ENCODE peak calls at places on chromosomes 11 and 22, in nine cellular contexts. C is A549; H is kidney epithelial cell; R is CD8-positive, alpha-beta T cell; O is fibroblast of lung; U is heart right ventricle; L is upper lobe of right lung; E is fibroblast of the aortic adventitia; W is pancreas. M is an unnamed sample.

GRCh38 chr11:114166897-114167323 is 107.4 kb downstream of the ZBTB16 start:
- DNase-seq in C (no peak), H (peak), R (no peak), O (peak), U (no peak), L (no peak), E (peak), W (no peak), M (peak)

GRCh38 chr11:69470301-69470700 is 11.2 kb upstream of the LINC01488 start:
- DNase-seq in C (no peak), H (no peak), R (no peak), O (no peak), U (no peak), L (no peak), E (no peak), W (no peak), M (no peak)

GRCh38 chr11:17343907-17344306 is 7.7 kb upstream of the NCR3LG1 start:
- DNase-seq in C (peak), H (peak), R (no peak), O (peak), U (no peak), L (no peak), E (peak), W (no peak), M (peak)

GRCh38 chr11:111652184-111652583 is 49.9 kb downstream of the SIK2 start:
- DNase-seq in C (no peak), H (no peak), R (no peak), O (no peak), U (no peak), L (no peak), E (peak), W (no peak), M (no peak)

GRCh38 chr11:12540913-12541587 is 133.2 kb upstream of the TEAD1 start:
- DNase-seq in C (peak), H (peak), R (no peak), O (peak), U (no peak), L (no peak), E (peak), W (no peak), M (peak)

GRCh38 chr11:129365816-129366215 is 9.8 kb upstream of the BARX2 start:
- DNase-seq in C (no peak), H (no peak), R (no peak), O (no peak), U (no peak), L (no peak), E (no peak), W (no peak), M (no peak)

GRCh38 chr11:68862426-68862825 is 20.7 kb upstream of the CPT1A start:
- DNase-seq in C (no peak), H (no peak), R (no peak), O (no peak), U (no peak), L (peak), E (no peak), W (no peak), M (no peak)

GRCh38 chr22:35971418-35972119 is 57.1 kb downstream of the RBFOX2 start:
- DNase-seq in C (no peak), H (peak), R (no peak), O (peak), U (peak), L (no peak), E (peak), W (no peak), M (peak)

GRCh38 chr22:50184541-50185383 is 951 bp upstream of the TRABD start:
- DNase-seq in C (no peak), H (no peak), R (no peak), O (no peak), U (no peak), L (no peak), E (no peak), W (peak), M (no peak)

GRCh38 chr22:29621761-29622526 is 18.5 kb downstream of the NF2 start:
- DNase-seq in C (peak), H (peak), R (no peak), O (peak), U (no peak), L (no peak), E (peak), W (no peak), M (peak)

GRCh38 chr22:49676783-49677494 is 150.7 kb downstream of the BRD1 start:
- DNase-seq in C (no peak), H (no peak), R (peak), O (no peak), U (no peak), L (no peak), E (no peak), W (no peak), M (no peak)

GRCh38 chr11:82865841-82866240 is 34.4 kb downstream of the PRCP start:
- DNase-seq in C (no peak), H (no peak), R (no peak), O (no peak), U (no peak), L (no peak), E (no peak), W (no peak), M (no peak)

GRCh38 chr11:1221848-1222311 is 986 bp upstream of the MUC5B start:
- DNase-seq in C (no peak), H (no peak), R (no peak), O (no peak), U (no peak), L (peak), E (no peak), W (no peak), M (no peak)

GRCh38 chr22:31969789-31970489 is 25.6 kb downstream of the YWHAH start:
- DNase-seq in C (peak), H (peak), R (peak), O (peak), U (peak), L (peak), E (peak), W (peak), M (no peak)

GRCh38 chr11:81165164-81165563 is 1568.5 kb downstream of the FAM181B start:
- DNase-seq in C (no peak), H (no peak), R (no peak), O (no peak), U (no peak), L (no peak), E (no peak), W (no peak), M (no peak)

GRCh38 chr11:110455718-110456117 is 26.0 kb downstream of the FDX1 start:
- DNase-seq in C (no peak), H (no peak), R (no peak), O (no peak), U (no peak), L (no peak), E (no peak), W (no peak), M (no peak)

GRCh38 chr22:30325724-30326703 is 727 bp downstream of the TBC1D10A start:
- DNase-seq in C (no peak), H (no peak), R (no peak), O (no peak), U (peak), L (no peak), E (no peak), W (no peak), M (no peak)

GRCh38 chr11:65894034-65894591 is 3.6 kb downstream of the CCDC85B start:
- DNase-seq in C (no peak), H (no peak), R (no peak), O (no peak), U (peak), L (no peak), E (no peak), W (no peak), M (no peak)

GRCh38 chr11:115984228-115984627 is 480.0 kb upstream of the CADM1 start:
- DNase-seq in C (no peak), H (no peak), R (no peak), O (no peak), U (no peak), L (no peak), E (no peak), W (no peak), M (no peak)

GRCh38 chr22:24875862-24876506 is 70.0 kb downstream of the SGSM1 start:
- DNase-seq in C (peak), H (no peak), R (no peak), O (peak), U (no peak), L (no peak), E (peak), W (no peak), M (no peak)

GRCh38 chr11:87754685-87755084 is 420.6 kb downstream of the RAB38 start:
- DNase-seq in C (no peak), H (no peak), R (no peak), O (no peak), U (no peak), L (no peak), E (no peak), W (no peak), M (no peak)

GRCh38 chr11:30107899-30108298 is 91.1 kb upstream of the KCNA4 start:
- DNase-seq in C (peak), H (peak), R (no peak), O (peak), U (no peak), L (no peak), E (peak), W (no peak), M (peak)

GRCh38 chr11:14015711-14016110 is 53.2 kb downstream of the SPON1 start:
- DNase-seq in C (peak), H (peak), R (no peak), O (peak), U (no peak), L (no peak), E (peak), W (peak), M (no peak)

GRCh38 chr11:67372993-67373915 is at the start of gene CLCF1:
- DNase-seq in C (peak), H (no peak), R (peak), O (peak), U (peak), L (peak), E (peak), W (peak), M (no peak)

GRCh38 chr22:22060200-22061084 is 77.9 kb upstream of the TOP3B start:
- DNase-seq in C (peak), H (no peak), R (no peak), O (peak), U (peak), L (peak), E (peak), W (peak), M (no peak)

GRCh38 chr11:76769071-76769560 is 14.0 kb upstream of the TSKU start:
- DNase-seq in C (no peak), H (no peak), R (no peak), O (peak), U (no peak), L (no peak), E (no peak), W (no peak), M (no peak)

GRCh38 chr22:27992294-27993165 is 73.5 kb upstream of the PITPNB start:
- DNase-seq in C (no peak), H (no peak), R (peak), O (no peak), U (no peak), L (no peak), E (no peak), W (no peak), M (no peak)

GRCh38 chr11:27402450-27402849 is 39.4 kb upstream of the CCDC34 start:
- DNase-seq in C (no peak), H (no peak), R (no peak), O (no peak), U (no peak), L (no peak), E (no peak), W (no peak), M (no peak)

GRCh38 chr11:9855579-9856260 is 191.8 kb downstream of the SWAP70 start:
- DNase-seq in C (no peak), H (no peak), R (no peak), O (no peak), U (no peak), L (no peak), E (no peak), W (no peak), M (peak)

GRCh38 chr22:20868225-20868944 is 9.6 kb downstream of the SNAP29 start:
- DNase-seq in C (no peak), H (no peak), R (no peak), O (peak), U (no peak), L (no peak), E (no peak), W (no peak), M (no peak)

GRCh38 chr11:12783765-12784164 is 109.5 kb downstream of the TEAD1 start:
- DNase-seq in C (no peak), H (no peak), R (no peak), O (no peak), U (no peak), L (no peak), E (no peak), W (no peak), M (no peak)

GRCh38 chr22:19120829-19121630 is 1.2 kb downstream of the DGCR2 start:
- DNase-seq in C (peak), H (no peak), R (peak), O (no peak), U (peak), L (peak), E (peak), W (peak), M (no peak)

GRCh38 chr11:63667993-63668392 is 3.2 kb downstream of the ATL3 start:
- DNase-seq in C (peak), H (peak), R (no peak), O (peak), U (no peak), L (no peak), E (peak), W (no peak), M (peak)

GRCh38 chr11:111730871-111731591 is 35.2 kb downstream of the PPP2R1B start:
- DNase-seq in C (peak), H (no peak), R (no peak), O (peak), U (no peak), L (no peak), E (peak), W (peak), M (no peak)

DNA sequence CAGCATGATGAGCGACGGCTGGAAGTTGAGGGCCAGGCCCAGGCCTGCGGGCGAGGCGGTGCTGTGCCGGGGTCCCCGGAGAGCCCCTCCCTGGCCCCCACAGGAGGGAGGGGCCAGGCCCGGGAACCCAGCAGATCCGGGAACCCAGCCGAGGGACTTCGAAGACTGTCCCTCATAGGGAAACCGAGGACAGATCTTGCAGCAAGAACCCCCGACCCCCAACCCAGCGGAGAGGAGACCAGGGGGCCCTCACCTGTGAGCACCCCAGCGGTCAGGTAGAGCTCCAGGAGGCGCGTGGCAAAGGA is 2.4 kb downstream of the SLC16A8 start:
- DNase-seq in C (no peak), H (no peak), R (no peak), O (no peak), U (no peak), L (no peak), E (no peak), W (no peak), M (no peak)
- H3K4me3 ChIP-seq in C (no peak), H (no peak), R (no peak), O (no peak), U (peak), L (peak), E (no peak), W (peak), M (peak)

GRCh38 chr22:16783930-16784354 is 41.3 kb downstream of the XKR3 start:
- DNase-seq in C (peak), H (no peak), R (no peak), O (no peak), U (no peak), L (no peak), E (no peak), W (no peak), M (no peak)
- TF ChIP-seq CTCF in C (no peak), H (peak), R (no peak), O (peak), U (no peak), L (peak), E (peak), W (no peak), M (no peak)

GRCh38 chr11:86251285-86251830 is 6.8 kb downstream of the EED start:
- DNase-seq in C (no peak), H (no peak), R (no peak), O (no peak), U (no peak), L (no peak), E (peak), W (no peak), M (no peak)
- H3K4me3 ChIP-seq in C (no peak), H (no peak), R (no peak), O (no peak), U (no peak), L (no peak), E (peak), W (no peak), M (no peak)

GRCh38 chr11:57244911-57245310 is 7.9 kb upstream of the APLNR start:
- DNase-seq in C (no peak), H (no peak), R (no peak), O (no peak), U (no peak), L (no peak), E (no peak), W (no peak), M (no peak)
- TF ChIP-seq CTCF in C (no peak), H (no peak), R (no peak), O (no peak), U (no peak), L (no peak), E (no peak), W (no peak), M (no peak)

GRCh38 chr11:119026970-119027369 is 3.7 kb downstream of the SLC37A4 start:
- DNase-seq in C (no peak), H (no peak), R (no peak), O (no peak), U (no peak), L (no peak), E (no peak), W (no peak), M (no peak)
- H3K4me3 ChIP-seq in C (no peak), H (no peak), R (no peak), O (no peak), U (no peak), L (no peak), E (no peak), W (peak), M (no peak)

DNA sequence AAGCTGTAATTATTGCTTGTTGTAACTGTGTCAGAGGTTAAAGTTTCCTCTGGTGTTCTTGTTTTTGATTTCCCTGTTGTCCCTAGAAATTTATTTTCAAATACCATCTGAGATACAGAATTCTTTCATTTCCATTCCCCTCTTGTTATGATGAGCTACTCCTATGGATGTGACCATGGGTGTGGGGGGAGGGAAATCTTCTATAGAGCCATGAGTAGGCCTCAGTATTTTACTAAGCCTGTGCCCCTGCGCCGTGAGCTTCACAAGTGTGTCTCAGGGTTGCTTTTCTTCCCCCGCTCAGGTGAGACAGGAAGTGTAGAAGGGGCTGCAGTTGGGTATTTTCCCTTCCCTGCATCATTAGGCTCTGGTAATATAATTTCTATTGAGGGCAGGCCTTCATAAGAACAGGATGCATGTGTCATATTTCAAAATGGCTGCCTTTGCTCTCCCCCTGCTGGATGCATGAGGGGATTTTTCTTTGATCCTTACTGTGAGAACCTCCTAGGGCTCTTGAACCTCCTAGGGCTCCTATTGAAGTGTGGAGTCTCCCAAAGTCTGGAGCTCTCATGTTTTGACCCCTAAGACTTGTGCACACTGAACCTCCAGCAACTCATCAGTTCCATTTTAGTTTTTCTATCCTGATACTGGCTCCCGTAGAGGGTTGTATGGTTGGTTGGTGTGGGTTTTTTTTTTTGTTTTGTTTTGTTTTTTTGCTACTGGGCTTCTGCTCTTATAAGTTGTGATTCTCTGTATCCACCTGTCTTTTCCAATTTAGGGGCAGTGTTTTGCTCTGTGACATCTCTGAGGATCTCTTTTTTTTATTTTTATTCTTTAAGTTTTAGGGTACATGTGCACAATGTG is 658.2 kb downstream of the NTM start:
- DNase-seq in C (peak), H (no peak), R (no peak), O (peak), U (peak), L (no peak), E (peak), W (no peak), M (no peak)
- TF ChIP-seq CTCF in C (no peak), H (peak), R (no peak), O (peak), U (peak), L (peak), E (peak), W (peak), M (peak)

DNA sequence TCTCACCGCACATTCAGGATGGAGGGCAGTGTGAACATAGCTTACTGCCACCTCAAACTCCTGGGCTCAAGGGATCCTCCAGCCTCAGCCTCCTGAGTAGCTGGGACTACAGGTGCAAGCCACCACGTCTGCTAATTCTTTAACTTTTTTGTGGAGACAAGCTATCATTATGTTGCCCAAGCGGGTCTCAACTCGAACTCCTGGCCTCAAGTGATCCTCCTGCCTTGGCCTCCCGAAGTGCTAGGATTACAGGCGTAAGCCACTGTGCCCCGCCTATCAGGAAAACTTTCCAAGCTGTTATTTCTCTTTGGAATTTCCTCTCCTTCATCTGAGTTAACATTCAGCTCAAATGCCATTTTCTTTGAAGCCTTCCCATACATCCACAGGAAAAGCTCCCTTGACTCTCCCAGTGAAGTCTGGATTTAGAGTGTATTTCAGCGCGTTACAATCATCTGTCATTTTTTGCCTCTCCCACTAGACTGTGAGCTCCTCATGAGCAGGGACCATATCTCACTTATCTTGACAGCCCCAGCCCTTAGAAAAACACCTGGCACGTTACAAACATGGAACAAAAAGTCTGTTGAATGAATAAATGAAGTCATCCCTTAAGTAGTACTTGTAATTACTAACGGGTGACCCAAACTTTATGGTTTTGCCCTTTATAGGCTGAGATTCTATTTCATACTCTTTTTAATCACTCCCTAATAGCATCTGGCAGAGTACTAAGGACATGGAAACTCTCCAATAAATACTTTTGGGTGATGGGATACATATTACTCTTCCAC is 2.2 kb downstream of the MRTFA start:
- DNase-seq in C (no peak), H (no peak), R (no peak), O (no peak), U (no peak), L (no peak), E (peak), W (no peak), M (no peak)
- H3K4me3 ChIP-seq in C (peak), H (no peak), R (no peak), O (peak), U (peak), L (peak), E (peak), W (peak), M (peak)

GRCh38 chr11:2837096-2837601 is 48.4 kb downstream of the CDKN1C start:
- DNase-seq in C (peak), H (no peak), R (no peak), O (peak), U (peak), L (peak), E (peak), W (peak), M (no peak)
- TF ChIP-seq CTCF in C (no peak), H (peak), R (no peak), O (no peak), U (peak), L (peak), E (peak), W (no peak), M (peak)

M was measured in AG04449.